ENCODE peak calls at places on chromosome 11, in ten cellular contexts. One of them, this sample, is unnamed.

GRCh38 chr11:124747406-124748099 is 4.5 kb downstream of the VSIG2 start:
- DNase-seq in spleen: no peak
- DNase-seq in ovary: no peak
- DNase-seq in suprapubic skin: peak; percentile 65
- DNase-seq in K562: no peak
- DNase-seq in gastrocnemius medialis: no peak
- DNase-seq in IMR-90: no peak
- DNase-seq in uterus: no peak
- DNase-seq in adrenal gland: no peak
- DNase-seq in testis: no peak
- DNase-seq in this sample: no peak

GRCh38 chr11:79018371-79018849 is 422.4 kb downstream of the TENM4 start:
- DNase-seq in spleen: no peak
- DNase-seq in ovary: peak; percentile 30
- DNase-seq in suprapubic skin: no peak
- DNase-seq in K562: no peak
- DNase-seq in gastrocnemius medialis: no peak
- DNase-seq in IMR-90: peak; percentile 97
- DNase-seq in uterus: peak; percentile 72
- DNase-seq in adrenal gland: no peak
- DNase-seq in testis: no peak
- DNase-seq in this sample: no peak

GRCh38 chr11:834371-835316 is 1.9 kb downstream of the CD151 start:
- DNase-seq in spleen: peak; percentile 78
- DNase-seq in ovary: no peak
- DNase-seq in suprapubic skin: no peak
- DNase-seq in K562: no peak
- DNase-seq in gastrocnemius medialis: no peak
- DNase-seq in IMR-90: peak; percentile 69
- DNase-seq in uterus: peak; percentile 78
- DNase-seq in adrenal gland: peak; percentile 93
- DNase-seq in testis: peak; percentile 73
- DNase-seq in this sample: peak; percentile 82

GRCh38 chr11:112087212-112087611 is 539 bp downstream of the SDHD start:
- DNase-seq in spleen: no peak
- DNase-seq in ovary: no peak
- DNase-seq in suprapubic skin: no peak
- DNase-seq in K562: peak; percentile 19
- DNase-seq in gastrocnemius medialis: no peak
- DNase-seq in IMR-90: no peak
- DNase-seq in uterus: no peak
- DNase-seq in adrenal gland: no peak
- DNase-seq in testis: no peak
- DNase-seq in this sample: no peak

GRCh38 chr11:32435947-32436750 is 810 bp upstream of the WT1 start:
- DNase-seq in spleen: peak; percentile 70
- DNase-seq in ovary: peak; percentile 84
- DNase-seq in suprapubic skin: no peak
- DNase-seq in K562: no peak
- DNase-seq in gastrocnemius medialis: no peak
- DNase-seq in IMR-90: no peak
- DNase-seq in uterus: peak; percentile 83
- DNase-seq in adrenal gland: no peak
- DNase-seq in testis: peak; percentile 22
- DNase-seq in this sample: no peak

GRCh38 chr11:24181395-24182047 is 315.3 kb upstream of the LUZP2 start:
- DNase-seq in spleen: no peak
- DNase-seq in ovary: no peak
- DNase-seq in suprapubic skin: no peak
- DNase-seq in K562: no peak
- DNase-seq in gastrocnemius medialis: no peak
- DNase-seq in IMR-90: no peak
- DNase-seq in uterus: no peak
- DNase-seq in adrenal gland: no peak
- DNase-seq in testis: no peak
- DNase-seq in this sample: no peak

GRCh38 chr11:45022294-45023064 is 71.8 kb upstream of the TP53I11 start:
- DNase-seq in spleen: no peak
- DNase-seq in ovary: no peak
- DNase-seq in suprapubic skin: no peak
- DNase-seq in K562: no peak
- DNase-seq in gastrocnemius medialis: peak; percentile 43
- DNase-seq in IMR-90: peak; percentile 20
- DNase-seq in uterus: no peak
- DNase-seq in adrenal gland: no peak
- DNase-seq in testis: no peak
- DNase-seq in this sample: no peak

GRCh38 chr11:70675697-70676374 is 277.5 kb downstream of the CTTN start:
- DNase-seq in spleen: no peak
- DNase-seq in ovary: no peak
- DNase-seq in suprapubic skin: no peak
- DNase-seq in K562: peak; percentile 25
- DNase-seq in gastrocnemius medialis: no peak
- DNase-seq in IMR-90: no peak
- DNase-seq in uterus: no peak
- DNase-seq in adrenal gland: no peak
- DNase-seq in testis: no peak
- DNase-seq in this sample: no peak

GRCh38 chr11:94749367-94749766 is 18.8 kb upstream of the AMOTL1 start:
- DNase-seq in spleen: no peak
- DNase-seq in ovary: no peak
- DNase-seq in suprapubic skin: no peak
- DNase-seq in K562: no peak
- DNase-seq in gastrocnemius medialis: no peak
- DNase-seq in IMR-90: no peak
- DNase-seq in uterus: no peak
- DNase-seq in adrenal gland: no peak
- DNase-seq in testis: no peak
- DNase-seq in this sample: no peak

GRCh38 chr11:92125316-92125715 is 99.3 kb upstream of the FAT3 start:
- DNase-seq in spleen: no peak
- DNase-seq in ovary: no peak
- DNase-seq in suprapubic skin: no peak
- DNase-seq in K562: no peak
- DNase-seq in gastrocnemius medialis: no peak
- DNase-seq in IMR-90: no peak
- DNase-seq in uterus: no peak
- DNase-seq in adrenal gland: no peak
- DNase-seq in testis: no peak
- DNase-seq in this sample: no peak

GRCh38 chr11:131693756-131694155 is 323.3 kb downstream of the NTM start:
- DNase-seq in spleen: no peak
- DNase-seq in ovary: no peak
- DNase-seq in suprapubic skin: no peak
- DNase-seq in K562: no peak
- DNase-seq in gastrocnemius medialis: no peak
- DNase-seq in IMR-90: no peak
- DNase-seq in uterus: no peak
- DNase-seq in adrenal gland: no peak
- DNase-seq in testis: no peak
- DNase-seq in this sample: no peak

GRCh38 chr11:110243804-110244203 is 52.6 kb downstream of the RDX start:
- DNase-seq in spleen: no peak
- DNase-seq in ovary: no peak
- DNase-seq in suprapubic skin: no peak
- DNase-seq in K562: no peak
- DNase-seq in gastrocnemius medialis: no peak
- DNase-seq in IMR-90: no peak
- DNase-seq in uterus: no peak
- DNase-seq in adrenal gland: no peak
- DNase-seq in testis: no peak
- DNase-seq in this sample: no peak

GRCh38 chr11:87036756-87037449 is 831 bp upstream of the TMEM135 start:
- DNase-seq in spleen: no peak
- DNase-seq in ovary: no peak
- DNase-seq in suprapubic skin: no peak
- DNase-seq in K562: peak; percentile 46
- DNase-seq in gastrocnemius medialis: no peak
- DNase-seq in IMR-90: no peak
- DNase-seq in uterus: no peak
- DNase-seq in adrenal gland: no peak
- DNase-seq in testis: peak; percentile 40
- DNase-seq in this sample: no peak

GRCh38 chr11:96246718-96247540 is 96.1 kb downstream of the MAML2 start:
- DNase-seq in spleen: no peak
- DNase-seq in ovary: no peak
- DNase-seq in suprapubic skin: no peak
- DNase-seq in K562: no peak
- DNase-seq in gastrocnemius medialis: no peak
- DNase-seq in IMR-90: peak; percentile 83
- DNase-seq in uterus: no peak
- DNase-seq in adrenal gland: no peak
- DNase-seq in testis: no peak
- DNase-seq in this sample: no peak

GRCh38 chr11:83021780-83022125 is 49.9 kb downstream of the RAB30 start:
- DNase-seq in spleen: no peak
- DNase-seq in ovary: no peak
- DNase-seq in suprapubic skin: no peak
- DNase-seq in K562: no peak
- DNase-seq in gastrocnemius medialis: no peak
- DNase-seq in IMR-90: no peak
- DNase-seq in uterus: no peak
- DNase-seq in adrenal gland: no peak
- DNase-seq in testis: no peak
- DNase-seq in this sample: no peak

GRCh38 chr11:132257861-132258260 is 887.4 kb downstream of the NTM start:
- DNase-seq in spleen: no peak
- DNase-seq in ovary: no peak
- DNase-seq in suprapubic skin: no peak
- DNase-seq in K562: no peak
- DNase-seq in gastrocnemius medialis: no peak
- DNase-seq in IMR-90: no peak
- DNase-seq in uterus: no peak
- DNase-seq in adrenal gland: no peak
- DNase-seq in testis: no peak
- DNase-seq in this sample: no peak

GRCh38 chr11:112082729-112083128 is 3.8 kb downstream of the TIMM8B start:
- DNase-seq in spleen: no peak
- DNase-seq in ovary: no peak
- DNase-seq in suprapubic skin: no peak
- DNase-seq in K562: no peak
- DNase-seq in gastrocnemius medialis: peak; percentile 26
- DNase-seq in IMR-90: peak; percentile 76
- DNase-seq in uterus: no peak
- DNase-seq in adrenal gland: no peak
- DNase-seq in testis: no peak
- DNase-seq in this sample: no peak

DNA sequence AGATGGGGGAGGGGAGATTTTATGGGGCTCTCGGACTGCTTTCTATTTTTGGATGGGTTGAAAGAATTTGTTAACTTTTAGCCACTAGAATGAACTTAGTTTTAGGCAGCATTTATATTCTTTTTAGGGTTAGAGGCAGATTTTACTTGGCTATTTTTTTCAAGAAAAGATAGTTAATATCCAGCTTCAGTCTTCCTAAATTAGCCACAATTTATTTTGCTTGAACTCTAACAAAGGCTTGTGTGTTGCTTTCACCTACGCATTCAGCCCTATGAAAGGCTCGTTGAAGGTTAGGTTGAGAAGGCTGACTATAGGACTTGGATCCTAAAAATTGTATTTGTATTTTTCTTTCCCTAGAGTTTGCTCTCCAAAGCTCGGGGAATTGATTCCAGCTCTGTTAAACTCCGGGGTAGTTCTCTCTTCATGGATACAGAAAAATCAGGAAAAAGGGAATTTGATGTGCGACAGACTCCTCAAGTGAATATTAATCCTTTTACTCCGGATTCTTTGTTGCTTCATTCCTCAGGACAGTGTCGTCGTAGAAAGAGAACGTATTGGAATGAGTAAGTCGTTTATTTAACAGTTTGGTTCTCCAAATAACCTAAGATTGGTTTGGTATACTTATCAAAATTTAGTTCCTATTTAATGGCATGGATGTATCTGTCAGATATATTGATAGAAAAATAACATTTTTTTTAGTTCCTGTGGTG is 2.2 kb downstream of the WEE1 start:
- DNase-seq in spleen: no peak
- DNase-seq in ovary: no peak
- DNase-seq in suprapubic skin: no peak
- DNase-seq in K562: no peak
- DNase-seq in gastrocnemius medialis: no peak
- DNase-seq in IMR-90: no peak
- DNase-seq in uterus: no peak
- DNase-seq in adrenal gland: no peak
- DNase-seq in testis: no peak
- DNase-seq in this sample: no peak
- TF ChIP-seq POLR2A in spleen: no peak
- TF ChIP-seq POLR2A in ovary: no peak
- TF ChIP-seq POLR2A in suprapubic skin: no peak
- TF ChIP-seq POLR2A in K562: no peak
- TF ChIP-seq POLR2A in gastrocnemius medialis: no peak
- TF ChIP-seq POLR2A in IMR-90: no peak
- TF ChIP-seq POLR2A in uterus: no peak
- TF ChIP-seq POLR2A in adrenal gland: no peak
- TF ChIP-seq POLR2A in testis: no peak
- TF ChIP-seq POLR2A in this sample: no peak

GRCh38 chr11:47466201-47466600 is 17.3 kb upstream of the RAPSN start:
- DNase-seq in spleen: no peak
- DNase-seq in ovary: no peak
- DNase-seq in suprapubic skin: no peak
- DNase-seq in K562: no peak
- DNase-seq in gastrocnemius medialis: no peak
- DNase-seq in IMR-90: peak; percentile 44
- DNase-seq in uterus: no peak
- DNase-seq in adrenal gland: no peak
- DNase-seq in testis: no peak
- DNase-seq in this sample: no peak
- TF ChIP-seq CTCF in spleen: no peak
- TF ChIP-seq CTCF in ovary: no peak
- TF ChIP-seq CTCF in suprapubic skin: no peak
- TF ChIP-seq CTCF in K562: no peak
- TF ChIP-seq CTCF in gastrocnemius medialis: no peak
- TF ChIP-seq CTCF in IMR-90: no peak
- TF ChIP-seq CTCF in uterus: no peak
- TF ChIP-seq CTCF in adrenal gland: no peak
- TF ChIP-seq CTCF in testis: no peak
- TF ChIP-seq CTCF in this sample: no peak

DNA sequence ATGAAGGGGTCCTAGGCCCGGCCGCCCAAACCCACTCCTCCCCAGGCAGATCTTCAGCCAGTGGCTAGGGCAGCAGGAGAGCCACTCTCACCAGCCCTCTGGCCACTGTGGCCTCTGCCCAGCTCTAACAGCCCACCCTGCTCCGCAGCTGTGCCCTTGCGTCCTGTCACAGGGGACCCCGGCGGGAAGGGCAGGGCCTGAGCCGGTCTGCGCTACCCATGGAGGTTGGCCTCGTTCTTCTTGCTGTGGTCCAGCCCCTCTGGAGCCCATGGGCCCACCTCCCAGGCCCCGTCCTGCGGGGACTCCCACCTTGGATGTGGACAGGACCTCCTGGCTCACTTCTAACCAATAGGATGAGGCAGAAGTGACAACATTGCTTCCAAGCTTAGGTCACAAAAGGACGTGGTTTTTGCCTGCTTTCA is 38.3 kb upstream of the TH start:
- DNase-seq in spleen: peak; percentile 56
- DNase-seq in ovary: peak; percentile 8
- DNase-seq in suprapubic skin: no peak
- DNase-seq in K562: peak; percentile 4
- DNase-seq in gastrocnemius medialis: no peak
- DNase-seq in IMR-90: no peak
- DNase-seq in uterus: peak; percentile 8
- DNase-seq in adrenal gland: no peak
- DNase-seq in testis: peak; percentile 3
- DNase-seq in this sample: no peak
- H3K27me3 ChIP-seq in spleen: peaks cover 37% of the 10 kb centered on the region
- H3K27me3 ChIP-seq in ovary: no peaks in the 10 kb centered on the region
- H3K27me3 ChIP-seq in suprapubic skin: peaks cover 21% of the 10 kb centered on the region
- H3K27me3 ChIP-seq in K562: peaks cover 26% of the 10 kb centered on the region
- H3K27me3 ChIP-seq in gastrocnemius medialis: peaks cover 10% of the 10 kb centered on the region
- H3K27me3 ChIP-seq in IMR-90: peaks cover 37% of the 10 kb centered on the region
- H3K27me3 ChIP-seq in uterus: no peaks in the 10 kb centered on the region
- H3K27me3 ChIP-seq in adrenal gland: peaks cover 3% of the 10 kb centered on the region
- H3K27me3 ChIP-seq in testis: no peaks in the 10 kb centered on the region
- H3K27me3 ChIP-seq in this sample: no peaks in the 10 kb centered on the region

GRCh38 chr11:67268036-67268683 is 1.9 kb downstream of the GRK2 start:
- DNase-seq in spleen: peak; percentile 87
- DNase-seq in ovary: no peak
- DNase-seq in suprapubic skin: no peak
- DNase-seq in K562: no peak
- DNase-seq in gastrocnemius medialis: no peak
- DNase-seq in IMR-90: no peak
- DNase-seq in uterus: peak; percentile 17
- DNase-seq in adrenal gland: peak; percentile 11
- DNase-seq in testis: no peak
- DNase-seq in this sample: no peak
- TF ChIP-seq POLR2A in spleen: no peak
- TF ChIP-seq POLR2A in ovary: no peak
- TF ChIP-seq POLR2A in suprapubic skin: no peak
- TF ChIP-seq POLR2A in K562: no peak
- TF ChIP-seq POLR2A in gastrocnemius medialis: no peak
- TF ChIP-seq POLR2A in IMR-90: no peak
- TF ChIP-seq POLR2A in uterus: no peak
- TF ChIP-seq POLR2A in adrenal gland: no peak
- TF ChIP-seq POLR2A in testis: no peak
- TF ChIP-seq POLR2A in this sample: no peak

This sample was measured in thyroid gland.